ENCODE peak calls at places on chromosomes 4 and X, in seven cellular contexts. G is cardiac muscle cell, J is iPS DF 6.9, K is GM23248, F is neuronal stem cell, W is PC-9, U is fibroblast of lung. A is an unnamed sample. For H3K4me1, the result is how much of the 10 kb centered on the place peaks cover.

GRCh38 chr4:180380733-180381132 is 1862.5 kb upstream of the TENM3 start:
- DNase-seq in W (no peak), K (peak), G (no peak), F (no peak), U (peak), J (no peak), A (no peak)

GRCh38 chr4:84582988-84583870 is at the start of gene CDS1:
- DNase-seq in U (no peak), W (no peak), F (no peak), G (peak), J (no peak), K (peak), A (no peak)

GRCh38 chr4:2390146-2390545 is 28.3 kb downstream of the ZFYVE28 start:
- DNase-seq in G (no peak), J (no peak), U (no peak), K (no peak), W (no peak), F (no peak), A (no peak)

GRCh38 chrX:120302434-120302833 is 8.8 kb downstream of the TMEM255A start:
- DNase-seq in K (no peak), J (no peak), F (no peak), W (no peak), U (no peak), G (peak), A (peak)

GRCh38 chr4:55330241-55330640 is 15.8 kb upstream of the SRD5A3 start:
- DNase-seq in W (peak), U (no peak), J (no peak), K (no peak), F (no peak), G (no peak), A (no peak)

GRCh38 chr4:2353222-2354107 is 65.0 kb downstream of the ZFYVE28 start:
- DNase-seq in U (no peak), K (no peak), G (peak), W (no peak), J (no peak), F (no peak), A (no peak)

GRCh38 chr4:1316537-1317168 is 27.0 kb downstream of the MAEA start:
- DNase-seq in U (no peak), G (no peak), W (no peak), F (no peak), J (no peak), K (no peak), A (no peak)

GRCh38 chrX:68490644-68491043 is 8.2 kb upstream of the YIPF6 start:
- DNase-seq in U (peak), J (no peak), G (peak), K (peak), F (no peak), W (peak), A (no peak)

GRCh38 chrX:29707088-29707487 is 508.3 kb upstream of the MAGEB2 start:
- DNase-seq in W (no peak), U (no peak), J (no peak), K (no peak), F (no peak), G (no peak), A (no peak)

DNA sequence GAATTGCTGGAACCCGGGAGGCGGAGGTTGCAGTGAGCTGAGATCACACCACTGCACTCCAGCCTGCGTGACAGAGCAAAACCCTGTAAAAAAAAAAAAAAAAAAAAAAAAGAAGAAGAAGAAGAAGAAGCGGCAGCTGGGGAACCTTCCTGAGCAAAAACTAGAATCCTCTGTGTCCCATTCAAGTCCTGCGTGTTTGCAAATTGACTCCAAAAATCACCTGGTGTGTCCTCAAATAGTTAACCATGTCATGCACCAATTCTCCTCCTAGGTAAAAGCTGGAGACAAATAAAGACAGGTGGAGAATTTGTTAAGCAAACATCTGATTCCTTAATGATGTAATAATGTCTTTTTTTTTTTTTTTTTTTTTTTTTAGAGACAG is 31.9 kb upstream of the ASMTL start:
- DNase-seq in K (no peak), J (no peak), W (no peak), U (no peak), F (no peak), G (no peak), A (no peak)
- H3K4me1 ChIP-seq in K (under half), J (under half), W (under half), U (under half), F (under half), G (under half), A (under half)

GRCh38 chr4:112352736-112353135 is 55.6 kb downstream of the ALPK1 start:
- DNase-seq in U (no peak), K (no peak), F (no peak), G (no peak), W (no peak), J (no peak), A (no peak)
- H3K4me1 ChIP-seq in U (under half), K (under half), F (under half), G (under half), W (under half), J (under half), A (under half)

GRCh38 chr4:42487230-42487629 is 89.9 kb downstream of the SHISA3 start:
- DNase-seq in G (no peak), W (no peak), F (no peak), J (no peak), K (no peak), U (no peak), A (no peak)

GRCh38 chr4:42490015-42490414 is 92.7 kb downstream of the SHISA3 start:
- DNase-seq in J (no peak), W (no peak), F (no peak), K (no peak), G (no peak), U (no peak), A (no peak)

GRCh38 chr4:42488114-42488513 is 90.8 kb downstream of the SHISA3 start:
- DNase-seq in U (no peak), J (no peak), G (no peak), W (no peak), F (no peak), K (no peak), A (no peak)

GRCh38 chr4:42488554-42488953 is 91.3 kb downstream of the SHISA3 start:
- DNase-seq in W (no peak), F (no peak), K (no peak), G (no peak), U (no peak), J (no peak), A (no peak)

GRCh38 chr4:42489095-42489494 is 91.8 kb downstream of the SHISA3 start:
- DNase-seq in F (no peak), J (no peak), G (no peak), U (no peak), K (no peak), W (no peak), A (no peak)
- H3K4me1 ChIP-seq in F (under half), J (under half), G (under half), U (under half), K (under half), W (under half), A (under half)

GRCh38 chr4:184887333-184887732 is 61.6 kb upstream of the ACSL1 start:
- DNase-seq in F (no peak), K (no peak), J (no peak), G (no peak), U (no peak), W (no peak), A (no peak)
- H3K4me1 ChIP-seq in F (under half), K (under half), J (under half), G (under half), U (under half), W (under half), A (under half)

GRCh38 chr4:85697864-85698263 is 222.9 kb downstream of the ARHGAP24 start:
- DNase-seq in J (no peak), G (no peak), F (no peak), W (no peak), K (no peak), U (no peak), A (no peak)

GRCh38 chr4:85696661-85697060 is 221.7 kb downstream of the ARHGAP24 start:
- DNase-seq in K (no peak), W (no peak), U (no peak), J (no peak), F (no peak), G (no peak), A (no peak)

GRCh38 chr4:85703098-85703497 is 228.1 kb downstream of the ARHGAP24 start:
- DNase-seq in J (no peak), W (no peak), U (no peak), F (no peak), G (no peak), K (peak), A (no peak)

GRCh38 chr4:85700362-85700761 is 225.4 kb downstream of the ARHGAP24 start:
- DNase-seq in J (no peak), G (no peak), U (no peak), K (no peak), F (no peak), W (no peak), A (no peak)

DNA sequence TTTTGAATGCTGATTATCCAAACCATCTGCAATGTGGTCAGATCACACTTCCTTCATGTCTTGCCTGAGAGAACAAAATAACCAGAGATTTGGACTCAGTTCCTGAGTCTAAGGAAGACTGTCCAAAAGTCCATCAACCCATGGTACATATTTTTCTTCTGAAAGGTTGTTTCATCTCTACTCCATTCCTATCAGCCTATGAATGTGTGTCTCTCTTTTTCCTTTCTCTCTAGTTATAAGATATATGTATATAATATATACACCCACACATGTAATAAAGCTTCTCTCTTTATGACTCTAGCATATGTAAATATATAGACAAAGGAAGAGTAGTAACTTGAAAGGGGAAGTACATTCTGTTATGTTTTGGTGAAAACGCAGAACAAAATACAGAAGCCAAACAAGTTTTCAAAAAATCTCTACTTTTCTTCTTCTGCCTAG is 227.0 kb downstream of the ARHGAP24 start:
- DNase-seq in K (no peak), J (no peak), W (no peak), F (no peak), U (peak), G (no peak), A (no peak)
- H3K4me1 ChIP-seq in K (under half), J (under half), W (under half), F (under half), U (under half), G (under half), A (under half)

GRCh38 chr4:108141213-108142045 is 27.3 kb downstream of the LEF1 start:
- DNase-seq in F (no peak), K (no peak), G (no peak), U (no peak), W (no peak), J (no peak), A (no peak)

GRCh38 chr4:108130955-108131354 is 37.8 kb downstream of the LEF1 start:
- DNase-seq in J (no peak), W (no peak), U (no peak), K (peak), G (no peak), F (no peak), A (no peak)

GRCh38 chr4:108140328-108140727 is 28.4 kb downstream of the LEF1 start:
- DNase-seq in F (no peak), U (no peak), K (no peak), W (no peak), J (no peak), G (no peak), A (no peak)

GRCh38 chr4:108139089-108139488 is 29.6 kb downstream of the LEF1 start:
- DNase-seq in F (no peak), K (no peak), G (no peak), W (no peak), J (no peak), U (no peak), A (no peak)

GRCh38 chr4:108135549-108136209 is 33.1 kb downstream of the LEF1 start:
- DNase-seq in U (no peak), F (peak), G (no peak), W (no peak), J (peak), K (no peak), A (peak)
- H3K4me1 ChIP-seq in U (under half), F (under half), G (under half), W (under half), J (under half), K (under half), A (under half)

GRCh38 chr4:183180096-183180495 is 81.0 kb downstream of the WWC2 start:
- DNase-seq in K (peak), G (no peak), U (no peak), W (no peak), F (no peak), J (no peak), A (no peak)
- H3K4me1 ChIP-seq in K (half or more), G (under half), U (under half), W (under half), F (under half), J (under half), A (under half)

GRCh38 chr4:169239236-169239905 is 31.4 kb downstream of the SH3RF1 start:
- DNase-seq in K (peak), J (no peak), W (no peak), G (no peak), F (no peak), U (peak), A (no peak)
- H3K4me1 ChIP-seq in K (half or more), J (under half), W (under half), G (under half), F (under half), U (under half), A (under half)